ENCODE peak calls at places on chromosomes 3 and 15, in four cellular contexts. One of them, this sample, is unnamed.

GRCh38 chr3:126109146-126109859 is 25.4 kb upstream of the SLC41A3 start:
- DNase-seq in tibial artery: peak; percentile 15
- DNase-seq in mammary epithelial cell: no peak
- DNase-seq in OCI-LY7: no peak
- DNase-seq in this sample: no peak

GRCh38 chr15:44812029-44812517 is 75.7 kb downstream of the TRIM69 start:
- DNase-seq in mammary epithelial cell: peak; percentile 37
- DNase-seq in OCI-LY7: no peak
- DNase-seq in tibial artery: no peak
- DNase-seq in this sample: no peak

GRCh38 chr3:60497922-60498321 is 753.3 kb downstream of the FHIT start:
- DNase-seq in mammary epithelial cell: no peak
- DNase-seq in tibial artery: no peak
- DNase-seq in OCI-LY7: no peak
- DNase-seq in this sample: no peak

GRCh38 chr15:90901799-90902655 is 1.1 kb upstream of the MAN2A2 start:
- DNase-seq in OCI-LY7: peak; percentile 75
- DNase-seq in tibial artery: peak; percentile 63
- DNase-seq in mammary epithelial cell: peak; percentile 85
- DNase-seq in this sample: peak; percentile 70

GRCh38 chr15:80264031-80264430 is 12.0 kb upstream of the CTXND1 start:
- DNase-seq in OCI-LY7: no peak
- DNase-seq in tibial artery: no peak
- DNase-seq in mammary epithelial cell: no peak
- DNase-seq in this sample: no peak

GRCh38 chr3:45055032-45055410 is 28.9 kb downstream of the CLEC3B start:
- DNase-seq in mammary epithelial cell: peak; percentile 49
- DNase-seq in OCI-LY7: no peak
- DNase-seq in tibial artery: no peak
- DNase-seq in this sample: no peak

GRCh38 chr15:39704235-39704634 is 78.4 kb downstream of the FSIP1 start:
- DNase-seq in mammary epithelial cell: no peak
- DNase-seq in OCI-LY7: no peak
- DNase-seq in tibial artery: no peak
- DNase-seq in this sample: no peak

GRCh38 chr3:11140054-11140712 is 14.1 kb upstream of the HRH1 start:
- DNase-seq in tibial artery: peak; percentile 61
- DNase-seq in mammary epithelial cell: peak; percentile 19
- DNase-seq in OCI-LY7: peak; percentile 57
- DNase-seq in this sample: no peak

GRCh38 chr3:71652786-71653419 is 69.4 kb upstream of the FOXP1 start:
- DNase-seq in mammary epithelial cell: peak; percentile 29
- DNase-seq in tibial artery: peak; percentile 56
- DNase-seq in OCI-LY7: peak; percentile 71
- DNase-seq in this sample: no peak

GRCh38 chr15:33871911-33872760 is 96.2 kb upstream of the CHRM5 start:
- DNase-seq in OCI-LY7: no peak
- DNase-seq in mammary epithelial cell: no peak
- DNase-seq in tibial artery: no peak
- DNase-seq in this sample: no peak

GRCh38 chr15:92519709-92520108 is 126.0 kb downstream of the ST8SIA2 start:
- DNase-seq in tibial artery: no peak
- DNase-seq in mammary epithelial cell: no peak
- DNase-seq in OCI-LY7: no peak
- DNase-seq in this sample: no peak

GRCh38 chr3:128427175-128427857 is 39.4 kb downstream of the DNAJB8 start:
- DNase-seq in mammary epithelial cell: no peak
- DNase-seq in OCI-LY7: no peak
- DNase-seq in tibial artery: no peak
- DNase-seq in this sample: no peak

GRCh38 chr3:144663456-144664063 is 691.9 kb downstream of the DIPK2A start:
- DNase-seq in tibial artery: no peak
- DNase-seq in mammary epithelial cell: no peak
- DNase-seq in OCI-LY7: no peak
- DNase-seq in this sample: no peak

GRCh38 chr3:112976953-112977352 is 2.0 kb upstream of the CD200R1 start:
- DNase-seq in mammary epithelial cell: no peak
- DNase-seq in tibial artery: no peak
- DNase-seq in OCI-LY7: no peak
- DNase-seq in this sample: no peak

GRCh38 chr15:87981969-87982368 is 274.6 kb downstream of the NTRK3 start:
- DNase-seq in tibial artery: peak; percentile 33
- DNase-seq in mammary epithelial cell: no peak
- DNase-seq in OCI-LY7: no peak
- DNase-seq in this sample: peak; percentile 6

GRCh38 chr3:155739154-155739553 is 5.7 kb downstream of the PLCH1 start:
- DNase-seq in tibial artery: no peak
- DNase-seq in OCI-LY7: peak; percentile 26
- DNase-seq in mammary epithelial cell: no peak
- DNase-seq in this sample: no peak

GRCh38 chr3:17088602-17089313 is 204.0 kb downstream of the PLCL2 start:
- DNase-seq in tibial artery: no peak
- DNase-seq in OCI-LY7: no peak
- DNase-seq in mammary epithelial cell: no peak
- DNase-seq in this sample: no peak

GRCh38 chr3:41716391-41716910 is 245.5 kb downstream of the ULK4 start:
- DNase-seq in mammary epithelial cell: no peak
- DNase-seq in tibial artery: no peak
- DNase-seq in OCI-LY7: no peak
- DNase-seq in this sample: no peak

GRCh38 chr15:31396881-31397560 is 70.4 kb downstream of the KLF13 start:
- DNase-seq in tibial artery: peak; percentile 94
- DNase-seq in OCI-LY7: peak; percentile 82
- DNase-seq in mammary epithelial cell: peak; percentile 89
- DNase-seq in this sample: peak; percentile 94

GRCh38 chr3:172153335-172153861 is 114.0 kb downstream of the FNDC3B start:
- DNase-seq in mammary epithelial cell: peak; percentile 97
- DNase-seq in OCI-LY7: no peak
- DNase-seq in tibial artery: peak; percentile 98
- DNase-seq in this sample: peak; percentile 92

GRCh38 chr3:125143982-125144652 is 68.4 kb downstream of the SLC12A8 start:
- DNase-seq in mammary epithelial cell: no peak
- DNase-seq in tibial artery: no peak
- DNase-seq in OCI-LY7: no peak
- DNase-seq in this sample: peak; percentile 52

GRCh38 chr3:188071636-188072035 is 82.3 kb upstream of the LPP start:
- DNase-seq in mammary epithelial cell: no peak
- DNase-seq in tibial artery: no peak
- DNase-seq in OCI-LY7: no peak
- DNase-seq in this sample: no peak

GRCh38 chr15:41284425-41285177 is 47.8 kb downstream of the OIP5 start:
- DNase-seq in tibial artery: peak; percentile 28
- DNase-seq in mammary epithelial cell: peak; percentile 23
- DNase-seq in OCI-LY7: peak; percentile 54
- DNase-seq in this sample: peak; percentile 32

GRCh38 chr3:133986302-133986701 is 43.4 kb downstream of the SLCO2A1 start:
- DNase-seq in tibial artery: no peak
- DNase-seq in mammary epithelial cell: no peak
- DNase-seq in OCI-LY7: no peak
- DNase-seq in this sample: no peak

GRCh38 chr3:170585008-170585936 is 603 bp downstream of the SLC7A14 start:
- DNase-seq in OCI-LY7: no peak
- DNase-seq in mammary epithelial cell: no peak
- DNase-seq in tibial artery: no peak
- DNase-seq in this sample: no peak

GRCh38 chr15:69869881-69870465 is 227.7 kb downstream of the TLE3 start:
- DNase-seq in tibial artery: no peak
- DNase-seq in mammary epithelial cell: no peak
- DNase-seq in OCI-LY7: no peak
- DNase-seq in this sample: no peak

GRCh38 chr15:60255390-60255789 is 142.4 kb downstream of the ANXA2 start:
- DNase-seq in mammary epithelial cell: peak; percentile 92
- DNase-seq in tibial artery: no peak
- DNase-seq in OCI-LY7: no peak
- DNase-seq in this sample: no peak

DNA sequence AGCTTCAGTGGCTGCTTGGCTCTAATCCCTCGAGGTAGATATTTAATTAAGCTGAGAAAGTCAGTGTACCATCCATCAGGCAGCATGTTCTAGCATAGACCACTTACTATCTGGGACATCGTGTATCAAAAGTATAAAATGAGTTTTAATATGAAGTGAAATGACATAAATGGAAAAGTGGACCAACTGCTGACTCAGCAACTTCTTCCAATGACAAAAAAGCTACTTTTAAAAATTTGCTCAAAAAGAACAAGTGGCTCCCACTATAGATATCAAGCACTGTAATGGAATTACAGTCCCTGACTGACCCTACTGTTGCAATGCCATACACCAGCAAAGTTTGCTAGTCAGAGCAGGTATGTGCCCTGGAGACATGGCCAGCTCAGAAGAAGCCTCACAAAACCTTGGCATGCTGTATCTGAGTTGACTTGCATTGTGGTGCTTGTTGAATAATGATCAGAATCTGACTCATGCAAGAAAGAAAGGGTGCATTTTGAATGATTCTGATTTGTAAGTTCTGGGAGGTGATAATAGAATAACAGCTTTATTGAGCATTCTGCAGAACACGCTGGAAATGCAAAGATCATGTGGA is 459.8 kb upstream of the MCTP2 start:
- DNase-seq in mammary epithelial cell: peak; percentile 84
- DNase-seq in tibial artery: no peak
- DNase-seq in OCI-LY7: no peak
- DNase-seq in this sample: no peak
- TF ChIP-seq CTCF in mammary epithelial cell: no peak
- TF ChIP-seq CTCF in tibial artery: no peak
- TF ChIP-seq CTCF in OCI-LY7: no peak
- TF ChIP-seq CTCF in this sample: no peak

DNA sequence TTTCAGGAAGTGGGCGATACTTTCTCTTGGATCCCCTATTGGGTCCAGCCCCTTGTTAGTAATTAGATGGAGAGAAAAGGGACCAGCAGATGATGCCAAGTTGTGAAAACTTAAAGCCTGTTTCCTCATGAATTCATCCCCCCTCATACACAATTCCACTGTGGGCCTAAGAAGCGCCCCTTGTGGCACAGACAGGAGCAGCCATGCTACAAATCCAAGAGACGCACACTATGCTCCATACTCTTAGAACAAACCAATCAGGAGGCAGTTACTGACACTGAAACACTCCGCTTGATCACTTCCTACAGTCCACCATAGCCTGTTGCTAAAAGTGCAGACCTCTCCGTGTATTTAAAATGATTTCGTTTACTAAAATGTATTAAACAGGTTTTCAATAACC is 111.3 kb upstream of the ARRDC4 start:
- DNase-seq in tibial artery: no peak
- DNase-seq in mammary epithelial cell: no peak
- DNase-seq in OCI-LY7: no peak
- DNase-seq in this sample: no peak
- TF ChIP-seq CTCF in tibial artery: no peak
- TF ChIP-seq CTCF in mammary epithelial cell: no peak
- TF ChIP-seq CTCF in OCI-LY7: peak; percentile 61
- TF ChIP-seq CTCF in this sample: no peak

GRCh38 chr15:72047020-72047419 is 70.9 kb downstream of the MYO9A start:
- DNase-seq in mammary epithelial cell: peak; percentile 22
- DNase-seq in tibial artery: no peak
- DNase-seq in OCI-LY7: no peak
- DNase-seq in this sample: no peak

GRCh38 chr15:72037321-72037720 is 80.6 kb downstream of the MYO9A start:
- DNase-seq in tibial artery: no peak
- DNase-seq in mammary epithelial cell: peak; percentile 58
- DNase-seq in OCI-LY7: no peak
- DNase-seq in this sample: no peak

GRCh38 chr15:72042054-72042453 is 75.9 kb downstream of the MYO9A start:
- DNase-seq in mammary epithelial cell: peak; percentile 35
- DNase-seq in OCI-LY7: no peak
- DNase-seq in tibial artery: no peak
- DNase-seq in this sample: no peak

DNA sequence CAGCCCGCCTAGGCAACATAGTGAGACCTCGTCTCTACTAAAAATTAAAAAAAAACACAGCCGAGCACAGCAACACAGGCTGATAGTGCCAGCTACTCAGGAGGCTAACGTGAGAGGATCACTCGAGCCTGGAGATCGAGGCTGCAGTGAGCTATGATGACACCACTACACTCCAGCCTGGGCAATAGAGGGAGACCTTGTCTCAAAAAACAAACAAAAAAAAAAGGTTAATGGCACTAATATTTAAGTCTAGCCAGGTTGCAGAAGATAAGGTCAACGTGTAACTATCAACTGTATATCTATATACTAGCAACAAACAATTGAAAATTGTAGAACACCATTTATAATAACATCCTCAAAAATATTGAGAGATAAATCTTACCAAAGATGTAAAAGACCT is 75.1 kb downstream of the MYO9A start:
- DNase-seq in OCI-LY7: peak; percentile 19
- DNase-seq in mammary epithelial cell: no peak
- DNase-seq in tibial artery: no peak
- DNase-seq in this sample: no peak
- TF ChIP-seq CTCF in OCI-LY7: peak; percentile 72
- TF ChIP-seq CTCF in mammary epithelial cell: no peak
- TF ChIP-seq CTCF in tibial artery: no peak
- TF ChIP-seq CTCF in this sample: no peak

GRCh38 chr15:78875107-78875914 is 2.6 kb downstream of the MORF4L1 start:
- DNase-seq in mammary epithelial cell: no peak
- DNase-seq in OCI-LY7: peak; percentile 19
- DNase-seq in tibial artery: no peak
- DNase-seq in this sample: no peak

GRCh38 chr15:78872155-78872971 is at the start of gene MORF4L1:
- DNase-seq in tibial artery: peak; percentile 97
- DNase-seq in mammary epithelial cell: peak; percentile 93
- DNase-seq in OCI-LY7: peak; percentile 95
- DNase-seq in this sample: peak; percentile 94

GRCh38 chr15:78873796-78874761 is 1.4 kb downstream of the MORF4L1 start:
- DNase-seq in tibial artery: peak; percentile 42
- DNase-seq in mammary epithelial cell: peak; percentile 16
- DNase-seq in OCI-LY7: peak; percentile 44
- DNase-seq in this sample: peak; percentile 13

GRCh38 chr15:78868366-78868765 is 4.3 kb upstream of the MORF4L1 start:
- DNase-seq in OCI-LY7: no peak
- DNase-seq in mammary epithelial cell: no peak
- DNase-seq in tibial artery: no peak
- DNase-seq in this sample: no peak

DNA sequence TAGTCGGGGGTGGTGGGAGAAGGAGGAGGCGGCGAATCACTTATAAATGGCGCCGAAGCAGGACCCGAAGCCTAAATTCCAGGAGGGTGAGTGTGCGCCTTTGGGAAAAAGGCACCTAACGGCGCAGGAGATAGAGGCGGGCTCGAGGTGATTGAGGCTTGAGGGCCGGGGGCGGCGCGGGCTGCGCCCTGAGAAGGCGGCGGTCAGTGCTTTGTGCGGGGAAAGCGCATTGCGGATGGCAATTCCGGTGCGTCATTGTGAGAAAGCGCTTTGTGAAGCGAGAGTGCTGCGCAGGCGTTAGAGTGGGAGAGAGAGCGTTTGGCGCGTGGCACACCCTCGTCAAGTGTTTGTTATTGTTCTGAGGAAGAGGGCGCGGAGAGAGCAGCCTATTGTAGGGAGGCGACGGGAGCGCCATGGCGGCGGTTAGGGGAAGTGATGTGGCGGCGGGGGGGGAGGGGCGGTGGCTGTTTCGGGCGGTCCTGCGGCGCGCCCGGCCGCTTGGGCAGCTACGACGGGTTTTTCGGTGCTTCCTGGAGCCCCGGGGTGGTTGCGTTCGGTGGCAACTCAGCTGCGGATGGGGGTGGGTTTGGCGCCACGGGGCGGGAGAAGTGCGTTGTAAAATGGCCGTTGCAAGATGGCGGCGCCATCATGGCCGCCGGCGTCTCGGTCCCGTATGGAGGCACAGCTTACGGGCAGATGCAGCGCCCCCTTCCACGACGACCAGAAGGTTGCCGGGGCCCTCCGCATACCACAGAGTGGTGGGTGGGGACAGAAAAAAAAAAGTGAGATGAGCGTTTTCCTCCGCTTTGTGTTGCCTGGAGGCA is 494 bp downstream of the MORF4L1 start:
- DNase-seq in OCI-LY7: peak; percentile 96
- DNase-seq in mammary epithelial cell: peak; percentile 87
- DNase-seq in tibial artery: peak; percentile 66
- DNase-seq in this sample: peak; percentile 86
- TF ChIP-seq CTCF in OCI-LY7: peak; percentile 77
- TF ChIP-seq CTCF in mammary epithelial cell: no peak
- TF ChIP-seq CTCF in tibial artery: peak; percentile 11
- TF ChIP-seq CTCF in this sample: peak; percentile 58